ENCODE peak calls at places on chromosomes 3 and 15, in four cellular contexts. Z is mesenchymal stem cell, H is H9, S is H1. C is an unnamed sample.

GRCh38 chr3:190773948-190774347 is 88.5 kb downstream of the GMNC start:
- DNase-seq in Z (no peak), H (no peak), S (no peak), C (no peak)

GRCh38 chr3:122415104-122415744 is 638 bp downstream of the WDR5B start:
- DNase-seq in Z (peak; percentile 73), H (peak; percentile 50), S (peak; percentile 50), C (peak; percentile 55)

GRCh38 chr3:42556089-42556632 is 25.6 kb downstream of the SEC22C start:
- DNase-seq in Z (peak; percentile 29), H (no peak), S (no peak), C (no peak)

GRCh38 chr3:9172851-9173320 is 76.6 kb downstream of the SRGAP3 start:
- DNase-seq in Z (no peak), H (no peak), S (no peak), C (no peak)

GRCh38 chr3:196073188-196073838 is 8.6 kb downstream of the TFRC start:
- DNase-seq in Z (peak; percentile 71), H (peak; percentile 68), S (peak; percentile 69), C (peak; percentile 54)

GRCh38 chr15:98799461-98799971 is 151.2 kb downstream of the IGF1R start:
- DNase-seq in Z (peak; percentile 78), H (no peak), S (no peak), C (peak; percentile 8)

GRCh38 chr15:38991126-38991525 is 426.5 kb upstream of the RASGRP1 start:
- DNase-seq in Z (peak; percentile 64), H (no peak), S (no peak), C (peak; percentile 56)

GRCh38 chr3:37571269-37571668 is 290.4 kb upstream of the CTDSPL start:
- DNase-seq in Z (no peak), H (no peak), S (no peak), C (no peak)

GRCh38 chr3:12875857-12876451 is 34.6 kb upstream of the RPL32 start:
- DNase-seq in Z (peak; percentile 60), H (peak; percentile 94), S (peak; percentile 87), C (no peak)

GRCh38 chr15:74497584-74497983 is 36.6 kb upstream of the UBL7 start:
- DNase-seq in Z (no peak), H (no peak), S (no peak), C (no peak)

GRCh38 chr3:108404409-108404808 is 106.0 kb downstream of the MYH15 start:
- DNase-seq in Z (peak; percentile 1), H (no peak), S (no peak), C (peak; percentile 42)

GRCh38 chr15:90581771-90582471 is 52.2 kb downstream of the CRTC3 start:
- DNase-seq in Z (no peak), H (no peak), S (no peak), C (no peak)

GRCh38 chr15:38530113-38530512 is 34.5 kb downstream of the RASGRP1 start:
- DNase-seq in Z (no peak), H (no peak), S (no peak), C (no peak)

GRCh38 chr3:128411574-128412064 is 55.1 kb downstream of the DNAJB8 start:
- DNase-seq in Z (no peak), H (no peak), S (no peak), C (no peak)

GRCh38 chr15:64634020-64634419 is 141.4 kb downstream of the RBPMS2 start:
- DNase-seq in Z (peak; percentile 53), H (no peak), S (no peak), C (no peak)

GRCh38 chr3:107985496-107985895 is 105.3 kb downstream of the CD47 start:
- DNase-seq in Z (no peak), H (no peak), S (no peak), C (no peak)

GRCh38 chr3:13301295-13301987 is 118.7 kb downstream of the NUP210 start:
- DNase-seq in Z (peak; percentile 75), H (peak; percentile 95), S (peak; percentile 74), C (peak; percentile 68)

GRCh38 chr3:50525987-50526386 is 22.6 kb upstream of the CACNA2D2 start:
- DNase-seq in Z (peak; percentile 45), H (peak; percentile 86), S (peak; percentile 87), C (peak; percentile 30)

GRCh38 chr3:140469491-140469890 is 208.4 kb upstream of the TRIM42 start:
- DNase-seq in Z (no peak), H (no peak), S (no peak), C (no peak)

GRCh38 chr15:31867536-31868442 is 162.5 kb upstream of the CHRNA7 start:
- DNase-seq in Z (peak; percentile 13), H (peak; percentile 90), S (peak; percentile 79), C (peak; percentile 38)

GRCh38 chr3:171747223-171747920 is 62.9 kb downstream of the PLD1 start:
- DNase-seq in Z (peak; percentile 26), H (no peak), S (no peak), C (no peak)

GRCh38 chr15:44710236-44711088 is 661 bp downstream of the PATL2 start:
- DNase-seq in Z (peak; percentile 78), H (no peak), S (no peak), C (peak; percentile 42)

GRCh38 chr3:31054032-31054431 is 159.6 kb upstream of the GADL1 start:
- DNase-seq in Z (no peak), H (no peak), S (no peak), C (peak; percentile 16)

GRCh38 chr3:58640700-58641372 is 25.7 kb downstream of the FAM3D start:
- DNase-seq in Z (peak; percentile 71), H (peak; percentile 91), S (peak; percentile 90), C (peak; percentile 74)

GRCh38 chr3:102060814-102061213 is 211.5 kb downstream of the NFKBIZ start:
- DNase-seq in Z (peak; percentile 40), H (no peak), S (no peak), C (peak; percentile 22)

GRCh38 chr15:78681306-78682012 is 40.4 kb upstream of the CHRNB4 start:
- DNase-seq in Z (no peak), H (no peak), S (peak; percentile 37), C (no peak)

GRCh38 chr3:95899911-95900310 is 914.5 kb upstream of the EPHA6 start:
- DNase-seq in Z (peak; percentile 71), H (no peak), S (no peak), C (peak; percentile 6)

GRCh38 chr3:65230251-65231140 is 542.7 kb upstream of the ADAMTS9 start:
- DNase-seq in Z (peak; percentile 60), H (no peak), S (no peak), C (no peak)

GRCh38 chr3:178236555-178237277 is 299.5 kb upstream of the KCNMB2 start:
- DNase-seq in Z (no peak), H (no peak), S (no peak), C (peak; percentile 28)

GRCh38 chr15:81275711-81276417 is 48.1 kb downstream of the STARD5 start:
- DNase-seq in Z (no peak), H (no peak), S (no peak), C (peak; percentile 17)

GRCh38 chr15:47888721-47889120 is 171.4 kb downstream of the SEMA6D start:
- DNase-seq in Z (no peak), H (no peak), S (no peak), C (no peak)

GRCh38 chr3:190442240-190442639 is 7.5 kb downstream of the TMEM207 start:
- DNase-seq in Z (no peak), H (no peak), S (no peak), C (no peak)

GRCh38 chr3:66763294-66763693 is 234.8 kb upstream of the KBTBD8 start:
- DNase-seq in Z (peak; percentile 18), H (no peak), S (no peak), C (peak; percentile 90)

GRCh38 chr3:48989796-48990635 is at the start of gene P4HTM:
- DNase-seq in Z (no peak), H (peak; percentile 89), S (peak; percentile 84), C (peak; percentile 93)

GRCh38 chr3:72888546-72889309 is 882 bp downstream of the GXYLT2 start:
- DNase-seq in Z (peak; percentile 58), H (peak; percentile 32), S (peak; percentile 53), C (peak; percentile 42)

GRCh38 chr3:19148768-19149091 is 420 bp downstream of the KCNH8 start:
- DNase-seq in Z (no peak), H (no peak), S (no peak), C (no peak)

GRCh38 chr15:81050259-81050658 is 49.5 kb downstream of the TLNRD1 start:
- DNase-seq in Z (no peak), H (no peak), S (peak; percentile 19), C (no peak)

GRCh38 chr3:77125934-77126333 is 86.0 kb downstream of the ROBO2 start:
- DNase-seq in Z (no peak), H (no peak), S (no peak), C (no peak)

GRCh38 chr3:77122610-77123009 is 82.7 kb downstream of the ROBO2 start:
- DNase-seq in Z (no peak), H (no peak), S (no peak), C (no peak)
- H2AFZ ChIP-seq in Z (no peak overlapping the region), H (no peak overlapping the region), S (no peak overlapping the region), C (no peak overlapping the region)

DNA sequence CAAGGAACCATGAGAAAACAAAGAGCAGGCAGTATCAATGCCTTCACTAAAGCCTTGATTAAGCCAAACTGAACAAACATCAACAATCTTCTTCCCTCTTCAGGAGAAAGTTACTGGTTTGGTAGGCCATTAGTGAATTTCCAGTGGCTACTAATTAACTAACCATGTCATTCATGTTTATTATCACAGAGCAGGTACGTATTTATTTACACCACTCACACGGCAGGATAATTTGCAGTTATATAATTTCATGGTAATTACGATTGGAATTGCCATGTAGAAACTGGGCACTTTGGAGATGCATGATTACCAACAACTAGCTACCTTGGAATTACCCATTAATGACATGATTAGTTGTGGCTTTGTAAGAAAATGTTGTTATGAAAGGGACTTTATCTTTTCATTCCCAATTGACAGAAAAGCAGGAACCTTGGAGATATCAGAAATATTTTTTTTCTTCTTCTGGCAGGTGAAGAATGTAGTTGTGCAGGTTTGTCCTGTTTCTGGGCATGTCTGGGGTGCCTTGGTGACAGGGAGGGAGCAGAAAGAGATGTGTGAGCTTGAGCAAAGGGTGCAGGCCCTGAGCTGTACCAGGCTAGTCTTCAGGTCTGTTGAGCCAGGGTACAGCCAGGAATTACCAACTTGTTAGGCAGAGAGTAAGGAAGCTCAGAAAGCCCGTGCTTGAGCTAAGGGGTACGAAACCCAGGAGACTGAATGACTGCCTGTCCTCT is 310.7 kb downstream of the RORA start:
- DNase-seq in Z (no peak), H (no peak), S (no peak), C (no peak)
- H3K23ac ChIP-seq in Z (no peak overlapping the region), H (no peak overlapping the region), S (no peak overlapping the region), C (no peak overlapping the region)

GRCh38 chr15:27826411-27826810 is 272.7 kb downstream of the OCA2 start:
- DNase-seq in Z (no peak), H (no peak), S (no peak), C (no peak)

GRCh38 chr15:27826902-27827321 is 272.2 kb downstream of the OCA2 start:
- DNase-seq in Z (no peak), H (no peak), S (no peak), C (peak; percentile 60)

GRCh38 chr15:27828721-27829120 is 270.4 kb downstream of the OCA2 start:
- DNase-seq in Z (no peak), H (no peak), S (no peak), C (no peak)

GRCh38 chr15:27825023-27825422 is 274.1 kb downstream of the OCA2 start:
- DNase-seq in Z (no peak), H (no peak), S (no peak), C (no peak)

DNA sequence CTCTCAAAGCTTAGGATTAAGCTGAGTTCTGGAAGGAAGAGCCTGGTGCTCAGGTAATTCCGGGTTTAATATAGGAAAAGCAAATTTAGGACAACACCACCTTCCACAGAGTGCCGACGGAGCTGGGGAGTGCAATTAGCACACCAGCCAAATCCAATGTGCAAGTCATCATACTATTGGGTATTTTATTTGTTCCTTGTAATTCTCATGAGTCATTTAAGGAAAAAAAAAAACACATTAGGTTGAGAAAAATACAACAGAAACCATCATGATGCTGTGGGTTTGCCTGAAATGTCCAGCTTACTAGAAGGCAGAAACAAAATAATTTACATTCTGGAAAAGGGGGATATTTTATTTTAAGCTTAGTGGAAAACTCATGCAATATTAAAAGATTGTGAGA is 271.8 kb downstream of the OCA2 start:
- DNase-seq in Z (no peak), H (no peak), S (no peak), C (peak; percentile 9)
- H2AFZ ChIP-seq in Z (no peak overlapping the region), H (no peak overlapping the region), S (no peak overlapping the region), C (no peak overlapping the region)

GRCh38 chr3:197926418-197926817 is 23.6 kb upstream of the RPL35A start:
- DNase-seq in Z (no peak), H (peak; percentile 67), S (peak; percentile 89), C (no peak)
- H3K23ac ChIP-seq in Z (no peak overlapping the region), H (no peak overlapping the region), S (no peak overlapping the region), C (no peak overlapping the region)